ENCODE peak calls at places on chromosomes 11 and 22, in eight cellular contexts. G, C, D, V, A, F, Q and L are unnamed samples.

GRCh38 chr11:14554959-14555358 is 34.8 kb upstream of the PSMA1 start:
- DNase-seq in G (no peak), C (no peak), D (no peak), V (no peak), A (no peak), F (no peak), Q (no peak), L (no peak)

GRCh38 chr11:27095050-27095449 is 54.4 kb downstream of the BBOX1 start:
- DNase-seq in G (no peak), C (no peak), D (no peak), V (no peak), A (no peak), F (no peak), Q (no peak), L (no peak)

GRCh38 chr22:35883028-35883620 is 145.5 kb downstream of the RBFOX2 start:
- DNase-seq in G (no peak), C (no peak), D (no peak), V (no peak), A (peak; percentile 65), F (no peak), Q (no peak), L (no peak)

GRCh38 chr22:31488346-31488883 is 1.2 kb downstream of the EIF4ENIF1 start:
- DNase-seq in G (no peak), C (no peak), D (no peak), V (no peak), A (no peak), F (no peak), Q (no peak), L (no peak)

GRCh38 chr11:111097191-111097590 is 148.3 kb upstream of the POU2AF2 start:
- DNase-seq in G (peak; percentile 63), C (no peak), D (peak; percentile 70), V (no peak), A (peak; percentile 74), F (no peak), Q (no peak), L (no peak)

GRCh38 chr11:112132737-112133136 is 31.2 kb downstream of the IL18 start:
- DNase-seq in G (no peak), C (no peak), D (no peak), V (no peak), A (peak; percentile 18), F (no peak), Q (no peak), L (no peak)

GRCh38 chr22:28019360-28019759 is 100.3 kb upstream of the PITPNB start:
- DNase-seq in G (no peak), C (no peak), D (no peak), V (no peak), A (peak; percentile 16), F (no peak), Q (no peak), L (no peak)

GRCh38 chr11:303359-303758 is 4.0 kb upstream of the IFITM5 start:
- DNase-seq in G (peak; percentile 37), C (no peak), D (peak; percentile 36), V (no peak), A (no peak), F (no peak), Q (no peak), L (no peak)

GRCh38 chr11:33028537-33028914 is 10.8 kb upstream of the TCP11L1 start:
- DNase-seq in G (no peak), C (no peak), D (no peak), V (no peak), A (no peak), F (no peak), Q (no peak), L (no peak)

GRCh38 chr11:88508558-88508807 is 170.9 kb upstream of the CTSC start:
- DNase-seq in G (no peak), C (no peak), D (peak; percentile 45), V (no peak), A (no peak), F (no peak), Q (no peak), L (no peak)

GRCh38 chr11:62479631-62480201 is 60.9 kb downstream of the SCGB1A1 start:
- DNase-seq in G (no peak), C (no peak), D (no peak), V (no peak), A (peak; percentile 71), F (no peak), Q (no peak), L (no peak)

GRCh38 chr11:129323896-129324522 is 51.6 kb upstream of the BARX2 start:
- DNase-seq in G (no peak), C (no peak), D (no peak), V (no peak), A (peak; percentile 16), F (no peak), Q (no peak), L (no peak)

GRCh38 chr22:47036936-47037485 is 274.6 kb downstream of the TBC1D22A start:
- DNase-seq in G (peak; percentile 29), C (no peak), D (peak; percentile 7), V (no peak), A (no peak), F (no peak), Q (no peak), L (no peak)

GRCh38 chr11:413120-414081 is 1.4 kb downstream of the SIGIRR start:
- DNase-seq in G (peak; percentile 39), C (no peak), D (peak; percentile 37), V (no peak), A (peak; percentile 19), F (no peak), Q (no peak), L (no peak)

GRCh38 chr22:46064966-46065666 is 85.2 kb upstream of the PPARA start:
- DNase-seq in G (peak; percentile 41), C (no peak), D (no peak), V (no peak), A (peak; percentile 46), F (no peak), Q (no peak), L (no peak)

GRCh38 chr11:7046474-7046873 is 26.2 kb downstream of the NLRP14 start:
- DNase-seq in G (no peak), C (no peak), D (no peak), V (no peak), A (peak; percentile 39), F (no peak), Q (no peak), L (no peak)

GRCh38 chr11:126391970-126392637 is 36.6 kb downstream of the ST3GAL4 start:
- DNase-seq in G (peak; percentile 65), C (no peak), D (peak; percentile 75), V (no peak), A (no peak), F (no peak), Q (no peak), L (no peak)